ENCODE peak calls at places on chromosomes 16 and 17, in five cellular contexts. One of them, this sample, is unnamed.

GRCh38 chr17:57911834-57912673 is 43.2 kb downstream of the CUEDC1 start:
- DNase-seq in T follicular helper cell: no peak
- DNase-seq in astrocyte of the cerebellum: no peak
- DNase-seq in stimulated activated effector memory CD8-positive, alpha-beta T cell treated with anti-CD3 and anti-CD28 coated beads, Interleukin-12 subunit alpha, Interleukin-12 subunit beta, amount 100 ng/mL, for 72 hours: no peak
- DNase-seq in AG09319: no peak
- DNase-seq in this sample: no peak

GRCh38 chr17:80986816-80987480 is 4.7 kb upstream of the CHMP6 start:
- DNase-seq in stimulated activated effector memory CD8-positive, alpha-beta T cell treated with anti-CD3 and anti-CD28 coated beads, Interleukin-12 subunit alpha, Interleukin-12 subunit beta, amount 100 ng/mL, for 72 hours: no peak
- DNase-seq in T follicular helper cell: no peak
- DNase-seq in AG09319: no peak
- DNase-seq in astrocyte of the cerebellum: no peak
- DNase-seq in this sample: no peak

GRCh38 chr17:70608957-70609356 is 439.6 kb downstream of the KCNJ2 start:
- DNase-seq in stimulated activated effector memory CD8-positive, alpha-beta T cell treated with anti-CD3 and anti-CD28 coated beads, Interleukin-12 subunit alpha, Interleukin-12 subunit beta, amount 100 ng/mL, for 72 hours: no peak
- DNase-seq in T follicular helper cell: no peak
- DNase-seq in AG09319: no peak
- DNase-seq in astrocyte of the cerebellum: no peak
- DNase-seq in this sample: no peak

GRCh38 chr16:85460983-85461813 is 151.9 kb upstream of the GSE1 start:
- DNase-seq in stimulated activated effector memory CD8-positive, alpha-beta T cell treated with anti-CD3 and anti-CD28 coated beads, Interleukin-12 subunit alpha, Interleukin-12 subunit beta, amount 100 ng/mL, for 72 hours: no peak
- DNase-seq in AG09319: no peak
- DNase-seq in astrocyte of the cerebellum: peak
- DNase-seq in T follicular helper cell: no peak
- DNase-seq in this sample: no peak

GRCh38 chr16:23025692-23026305 is 123.5 kb downstream of the USP31 start:
- DNase-seq in astrocyte of the cerebellum: no peak
- DNase-seq in AG09319: peak
- DNase-seq in stimulated activated effector memory CD8-positive, alpha-beta T cell treated with anti-CD3 and anti-CD28 coated beads, Interleukin-12 subunit alpha, Interleukin-12 subunit beta, amount 100 ng/mL, for 72 hours: no peak
- DNase-seq in T follicular helper cell: no peak
- DNase-seq in this sample: no peak

GRCh38 chr17:77019955-77020379 is 120.8 kb upstream of the SEC14L1 start:
- DNase-seq in AG09319: no peak
- DNase-seq in T follicular helper cell: no peak
- DNase-seq in stimulated activated effector memory CD8-positive, alpha-beta T cell treated with anti-CD3 and anti-CD28 coated beads, Interleukin-12 subunit alpha, Interleukin-12 subunit beta, amount 100 ng/mL, for 72 hours: no peak
- DNase-seq in astrocyte of the cerebellum: no peak
- DNase-seq in this sample: no peak

GRCh38 chr17:70629902-70630301 is 460.6 kb downstream of the KCNJ2 start:
- DNase-seq in AG09319: no peak
- DNase-seq in astrocyte of the cerebellum: no peak
- DNase-seq in T follicular helper cell: no peak
- DNase-seq in stimulated activated effector memory CD8-positive, alpha-beta T cell treated with anti-CD3 and anti-CD28 coated beads, Interleukin-12 subunit alpha, Interleukin-12 subunit beta, amount 100 ng/mL, for 72 hours: no peak
- DNase-seq in this sample: no peak

GRCh38 chr16:2712546-2712945 is 7.5 kb downstream of the PRSS27 start:
- DNase-seq in T follicular helper cell: no peak
- DNase-seq in stimulated activated effector memory CD8-positive, alpha-beta T cell treated with anti-CD3 and anti-CD28 coated beads, Interleukin-12 subunit alpha, Interleukin-12 subunit beta, amount 100 ng/mL, for 72 hours: no peak
- DNase-seq in astrocyte of the cerebellum: no peak
- DNase-seq in AG09319: no peak
- DNase-seq in this sample: no peak

GRCh38 chr17:30246460-30246859 is 11.0 kb upstream of the SLC6A4 start:
- DNase-seq in AG09319: no peak
- DNase-seq in stimulated activated effector memory CD8-positive, alpha-beta T cell treated with anti-CD3 and anti-CD28 coated beads, Interleukin-12 subunit alpha, Interleukin-12 subunit beta, amount 100 ng/mL, for 72 hours: no peak
- DNase-seq in astrocyte of the cerebellum: no peak
- DNase-seq in T follicular helper cell: no peak
- DNase-seq in this sample: no peak

GRCh38 chr17:41739661-41740352 is 5.4 kb upstream of the HAP1 start:
- DNase-seq in stimulated activated effector memory CD8-positive, alpha-beta T cell treated with anti-CD3 and anti-CD28 coated beads, Interleukin-12 subunit alpha, Interleukin-12 subunit beta, amount 100 ng/mL, for 72 hours: no peak
- DNase-seq in astrocyte of the cerebellum: no peak
- DNase-seq in T follicular helper cell: no peak
- DNase-seq in AG09319: no peak
- DNase-seq in this sample: no peak

GRCh38 chr17:79047923-79048825 is 24.2 kb downstream of the C1QTNF1 start:
- DNase-seq in stimulated activated effector memory CD8-positive, alpha-beta T cell treated with anti-CD3 and anti-CD28 coated beads, Interleukin-12 subunit alpha, Interleukin-12 subunit beta, amount 100 ng/mL, for 72 hours: no peak
- DNase-seq in T follicular helper cell: no peak
- DNase-seq in astrocyte of the cerebellum: no peak
- DNase-seq in AG09319: no peak
- DNase-seq in this sample: no peak

GRCh38 chr16:84477661-84478060 is 26.8 kb downstream of the MEAK7 start:
- DNase-seq in AG09319: no peak
- DNase-seq in stimulated activated effector memory CD8-positive, alpha-beta T cell treated with anti-CD3 and anti-CD28 coated beads, Interleukin-12 subunit alpha, Interleukin-12 subunit beta, amount 100 ng/mL, for 72 hours: peak
- DNase-seq in T follicular helper cell: no peak
- DNase-seq in astrocyte of the cerebellum: no peak
- DNase-seq in this sample: no peak

GRCh38 chr16:84593825-84594724 is 23.8 kb downstream of the COTL1 start:
- DNase-seq in AG09319: no peak
- DNase-seq in stimulated activated effector memory CD8-positive, alpha-beta T cell treated with anti-CD3 and anti-CD28 coated beads, Interleukin-12 subunit alpha, Interleukin-12 subunit beta, amount 100 ng/mL, for 72 hours: peak
- DNase-seq in T follicular helper cell: peak
- DNase-seq in astrocyte of the cerebellum: no peak
- DNase-seq in this sample: peak